ENCODE peak calls at places on chromosomes 16 and 17, in seven cellular contexts. J, D, A, S, B, H and X are unnamed samples.

GRCh38 chr17:72498671-72499210 is 377.9 kb downstream of the SOX9 start:
- DNase-seq in S (no peak), H (no peak), J (no peak), A (no peak), D (no peak), B (no peak), X (no peak)

GRCh38 chr16:9090101-9090959 is 1.1 kb upstream of the HAPSTR1 start:
- DNase-seq in J (no peak), H (no peak), A (peak; percentile 56), S (peak; percentile 40), B (no peak), D (no peak), X (no peak)

GRCh38 chr17:13885953-13886889 is 183.1 kb upstream of the COX10 start:
- DNase-seq in B (no peak), D (no peak), J (no peak), H (no peak), A (no peak), S (no peak), X (no peak)

GRCh38 chr17:42547001-42547461 is 5.7 kb upstream of the HSD17B1 start:
- DNase-seq in B (no peak), J (no peak), A (no peak), H (no peak), D (no peak), S (no peak), X (no peak)

GRCh38 chr17:79301469-79301868 is 226.8 kb downstream of the ENGASE start:
- DNase-seq in H (no peak), A (no peak), B (no peak), S (no peak), D (no peak), J (no peak), X (no peak)

GRCh38 chr17:75749545-75750389 is 15.2 kb downstream of the GALK1 start:
- DNase-seq in H (no peak), A (peak; percentile 91), J (peak; percentile 31), B (no peak), S (peak; percentile 88), D (peak; percentile 79), X (peak; percentile 71)

GRCh38 chr17:4566785-4567184 is 6.4 kb upstream of the GGT6 start:
- DNase-seq in B (no peak), H (peak; percentile 66), J (peak; percentile 24), A (peak; percentile 75), S (no peak), D (no peak), X (peak; percentile 52)

GRCh38 chr16:89707695-89708094 is 6.2 kb upstream of the SPATA2L start:
- DNase-seq in J (no peak), D (no peak), A (no peak), B (no peak), S (no peak), H (no peak), X (no peak)

GRCh38 chr16:67541391-67542263 is 13.0 kb downstream of the RIPOR1 start:
- DNase-seq in A (peak; percentile 20), B (no peak), D (no peak), S (no peak), H (no peak), J (no peak), X (no peak)

GRCh38 chr16:83888672-83889044 is 10.3 kb upstream of the MLYCD start:
- DNase-seq in H (no peak), B (no peak), A (no peak), D (no peak), S (no peak), J (no peak), X (no peak)

GRCh38 chr16:49663081-49664057 is 192.5 kb downstream of the ZNF423 start:
- DNase-seq in H (no peak), J (peak; percentile 16), S (peak; percentile 43), D (peak; percentile 14), A (peak; percentile 48), B (no peak), X (peak; percentile 51)

GRCh38 chr16:46743232-46743719 is 4.9 kb downstream of the MYLK3 start:
- DNase-seq in B (no peak), A (no peak), S (no peak), H (no peak), D (no peak), J (no peak), X (peak; percentile 29)

GRCh38 chr17:9924735-9925191 is 19.7 kb upstream of the RCVRN start:
- DNase-seq in A (peak; percentile 32), D (no peak), S (no peak), H (peak; percentile 81), B (peak; percentile 30), J (peak; percentile 70), X (peak; percentile 78)

GRCh38 chr16:6548507-6548906 is 784.1 kb upstream of the RBFOX1 start:
- DNase-seq in H (no peak), D (no peak), S (no peak), A (no peak), J (no peak), B (no peak), X (no peak)

GRCh38 chr17:9115446-9116265 is 94.3 kb downstream of the NTN1 start:
- DNase-seq in H (no peak), D (peak; percentile 66), A (peak; percentile 45), J (peak; percentile 8), B (no peak), S (peak; percentile 86), X (peak; percentile 38)

GRCh38 chr16:66580605-66581209 is 1.4 kb downstream of the CMTM2 start:
- DNase-seq in H (no peak), A (no peak), S (no peak), B (no peak), J (peak; percentile 60), D (no peak), X (peak; percentile 80)

DNA sequence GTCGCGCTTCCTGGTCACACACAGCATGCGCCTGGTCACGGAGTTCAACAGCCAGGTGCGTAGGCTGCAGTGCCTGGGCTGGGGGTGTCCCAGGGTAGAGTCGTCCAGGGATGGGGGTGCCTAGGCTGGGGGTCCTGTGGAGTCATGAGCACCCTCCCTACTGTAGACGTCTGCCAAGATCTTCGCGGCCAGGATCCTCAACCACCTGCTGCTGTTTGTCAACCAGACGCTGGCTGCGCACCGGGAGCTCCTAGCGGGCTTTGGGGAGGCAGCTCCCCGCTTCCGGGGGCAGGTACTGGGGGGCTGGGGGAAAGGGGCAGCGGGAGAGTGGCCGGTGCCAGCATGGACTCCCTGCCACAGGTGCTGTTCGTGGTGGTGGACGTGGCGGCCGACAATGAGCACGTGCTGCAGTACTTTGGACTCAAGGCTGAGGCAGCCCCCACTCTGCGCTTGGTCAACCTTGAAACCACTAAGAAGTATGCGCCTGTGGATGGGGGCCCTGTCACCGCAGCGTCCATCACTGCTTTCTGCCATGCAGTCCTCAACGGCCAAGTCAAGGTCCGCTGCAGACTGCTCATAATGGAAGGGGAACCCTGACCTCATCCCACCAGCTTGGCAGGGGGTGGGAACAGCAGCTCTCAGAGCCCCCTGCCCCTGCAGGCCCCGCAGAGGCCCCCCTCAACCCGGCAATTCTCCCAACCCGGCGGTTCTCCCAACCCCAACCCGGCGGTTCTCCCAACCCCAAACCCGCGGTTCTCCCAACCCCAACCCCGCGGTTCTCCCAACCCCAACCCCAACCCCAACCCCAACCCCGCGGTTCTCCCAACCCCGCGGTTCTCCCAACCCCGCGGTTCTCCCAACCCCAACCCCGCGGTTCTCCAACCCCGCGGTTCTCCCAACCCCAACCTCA is 2.4 kb downstream of the PDIA2 start:
- DNase-seq in H (no peak), B (no peak), D (no peak), S (no peak), J (no peak), A (no peak), X (no peak)
- H3K4me3 ChIP-seq in H (no peak overlapping the region), B (no peak overlapping the region), D (no peak overlapping the region), S (no peak overlapping the region), J (no peak overlapping the region), A (no peak overlapping the region), X (no peak overlapping the region)

GRCh38 chr16:2879854-2880508 is 3.0 kb upstream of the FLYWCH2 start:
- DNase-seq in J (no peak), H (no peak), B (no peak), A (no peak), D (no peak), S (no peak), X (no peak)

GRCh38 chr16:2882460-2883026 is 472 bp upstream of the FLYWCH2 start:
- DNase-seq in B (peak; percentile 96), J (peak; percentile 97), S (peak; percentile 99), D (peak; percentile 98), H (peak; percentile 99), A (peak; percentile 98), X (peak; percentile 99)

GRCh38 chr16:2884041-2884451 is 1.0 kb downstream of the FLYWCH2 start:
- DNase-seq in H (no peak), J (no peak), S (no peak), A (no peak), B (no peak), D (no peak), X (no peak)

GRCh38 chr16:2883027-2883846 is at the start of gene FLYWCH2:
- DNase-seq in S (peak; percentile 97), A (peak; percentile 98), J (peak; percentile 86), H (peak; percentile 91), D (peak; percentile 88), B (peak; percentile 78), X (peak; percentile 95)
- TF ChIP-seq CTCF in S (peak; percentile 52), A (no peak), J (no peak), H (no peak), D (no peak), B (peak; percentile 20), X (no peak)

DNA sequence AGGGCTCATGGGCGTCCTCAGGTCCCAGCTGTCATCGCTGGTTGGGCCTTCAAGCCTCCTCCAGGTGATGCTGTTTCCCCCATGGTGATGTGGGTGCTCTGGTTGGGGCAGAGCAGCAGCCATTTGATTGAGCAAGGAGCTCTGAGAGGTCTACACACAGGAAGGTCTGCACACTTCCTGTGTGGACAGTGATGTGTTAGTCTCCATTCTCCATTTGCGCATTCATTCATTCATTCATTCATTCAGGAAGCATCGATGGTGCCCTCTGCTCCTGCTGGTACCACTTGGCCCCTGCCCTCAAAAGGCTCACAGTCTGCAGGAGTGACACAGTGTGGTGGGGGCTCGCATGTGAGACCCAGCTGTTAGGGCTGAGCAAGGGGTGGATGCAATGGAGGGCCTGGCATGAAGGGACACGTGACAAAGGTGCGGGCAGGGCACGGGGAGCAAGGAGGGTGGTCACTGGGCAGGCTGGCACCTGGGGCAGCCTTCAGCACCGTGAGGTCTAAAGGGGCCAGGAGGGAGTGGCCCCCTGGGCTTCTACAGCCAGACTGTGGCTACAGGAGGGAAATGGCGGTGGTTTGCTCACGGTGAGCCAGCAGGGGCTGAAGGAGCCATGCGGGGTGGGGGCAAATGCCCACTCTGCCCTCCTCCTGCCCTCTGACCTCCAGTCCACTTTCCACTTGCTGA is 1.5 kb downstream of the ADGRG3 start:
- DNase-seq in S (no peak), B (no peak), J (no peak), D (no peak), H (no peak), A (no peak), X (no peak)
- H3K4me3 ChIP-seq in S (no peak overlapping the region), B (no peak overlapping the region), J (no peak overlapping the region), D (no peak overlapping the region), H (no peak overlapping the region), A (no peak overlapping the region), X (no peak overlapping the region)

DNA sequence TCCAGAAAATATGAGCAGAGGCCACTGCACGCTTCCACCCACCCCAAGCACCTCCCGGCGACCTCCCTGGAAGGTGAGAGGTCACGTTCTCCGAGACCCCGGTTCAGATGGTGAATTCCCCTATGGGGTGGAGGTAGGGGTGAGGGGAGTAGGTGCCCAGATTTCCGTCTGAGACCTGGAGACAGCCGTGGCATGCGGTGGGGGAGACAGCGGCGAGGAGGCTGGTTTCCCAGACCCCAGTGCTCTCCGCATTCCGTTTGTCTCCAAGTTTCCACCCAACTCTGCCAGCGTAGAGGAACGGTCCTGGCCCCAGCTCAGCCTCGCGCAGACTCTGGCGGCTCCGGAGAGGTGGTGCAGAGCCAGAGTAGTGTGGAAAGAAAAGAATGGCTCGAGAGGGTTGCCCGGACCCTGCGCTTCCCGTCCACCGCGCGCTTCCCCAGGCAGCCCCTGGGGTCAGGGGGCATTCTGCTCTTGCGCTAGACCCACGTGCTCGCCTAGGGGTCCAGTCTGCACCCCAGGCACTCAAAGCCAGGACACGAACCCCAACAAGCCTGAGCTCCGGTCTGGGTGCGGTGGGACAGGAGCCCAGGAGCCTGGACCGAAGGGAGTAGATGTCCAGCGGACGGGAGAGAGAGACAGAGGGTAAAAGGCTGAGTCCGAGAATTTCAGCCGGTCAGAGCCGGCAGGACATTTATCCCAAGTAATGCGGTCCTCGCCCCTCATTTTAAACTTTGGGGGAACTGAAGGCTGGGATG is 3.9 kb downstream of the PMP22 start:
- DNase-seq in S (peak; percentile 64), D (no peak), A (peak; percentile 61), B (no peak), J (no peak), H (no peak), X (peak; percentile 63)
- TF ChIP-seq CTCF in S (peak; percentile 10), D (peak; percentile 7), A (no peak), B (no peak), J (peak; percentile 26), H (no peak), X (peak; percentile 54)